ENCODE peak calls at places on chromosome 6, in ten cellular contexts. C is spleen, F is uterus, J is endothelial cell of umbilical vein, Z is tibial nerve, S is heart right ventricle, Y is psoas muscle, B is H1, P is heart left ventricle, A is body of pancreas. M is an unnamed sample.
A peak's percentile ranks its signal among the peaks of the same experiment; 100 is the strongest.

GRCh38 chr6:93581371-93581770 is 162.0 kb upstream of the EPHA7 start:
- DNase-seq in B (no peak), Z (no peak), F (no peak), C (no peak), P (no peak), S (no peak), J (no peak), Y (no peak), A (no peak), M (no peak)

GRCh38 chr6:118283759-118284158 is 264.3 kb upstream of the PLN start:
- DNase-seq in J (peak; percentile 64), A (peak; percentile 71), Z (peak; percentile 68), Y (no peak), B (no peak), F (peak; percentile 28), C (no peak), S (peak; percentile 73), P (peak; percentile 50), M (peak; percentile 62)

GRCh38 chr6:137536104-137536773 is 42.0 kb upstream of the OLIG3 start:
- DNase-seq in P (no peak), S (no peak), F (no peak), J (no peak), Z (no peak), B (no peak), A (no peak), C (no peak), Y (no peak), M (no peak)

GRCh38 chr6:101640131-101640530 is 246.6 kb downstream of the GRIK2 start:
- DNase-seq in S (no peak), J (no peak), Z (no peak), B (no peak), C (no peak), A (no peak), F (no peak), P (no peak), Y (no peak), M (no peak)

GRCh38 chr6:29908341-29908662 is 34.0 kb upstream of the HLA-A start:
- DNase-seq in J (no peak), C (no peak), P (no peak), S (no peak), B (no peak), Y (no peak), F (no peak), A (no peak), Z (no peak), M (no peak)

GRCh38 chr6:158789115-158789917 is 29.9 kb downstream of the EZR start:
- DNase-seq in F (no peak), A (no peak), Y (no peak), C (no peak), P (no peak), Z (no peak), J (no peak), B (no peak), S (no peak), M (no peak)

GRCh38 chr6:106692112-106692822 is 62.9 kb downstream of the QRSL1 start:
- DNase-seq in Y (no peak), A (peak; percentile 88), Z (no peak), F (no peak), C (no peak), B (no peak), P (no peak), J (peak; percentile 33), S (no peak), M (no peak)

GRCh38 chr6:105886066-105886811 is 199.9 kb upstream of the PRDM1 start:
- DNase-seq in P (no peak), Y (no peak), Z (no peak), S (no peak), J (no peak), F (no peak), C (no peak), B (no peak), A (peak; percentile 45), M (no peak)

GRCh38 chr6:15419493-15419892 is 173.6 kb downstream of the JARID2 start:
- DNase-seq in A (no peak), Y (no peak), P (no peak), Z (no peak), S (no peak), J (no peak), F (no peak), C (no peak), B (no peak), M (no peak)

GRCh38 chr6:15425947-15426346 is 180.1 kb downstream of the JARID2 start:
- DNase-seq in B (no peak), F (no peak), P (no peak), Z (no peak), C (no peak), Y (no peak), J (no peak), A (no peak), S (no peak), M (no peak)

GRCh38 chr6:15420959-15421438 is 175.1 kb downstream of the JARID2 start:
- DNase-seq in J (no peak), S (peak; percentile 20), Z (no peak), F (no peak), P (no peak), Y (no peak), C (no peak), B (no peak), A (no peak), M (no peak)

GRCh38 chr6:15423286-15423957 is 177.6 kb downstream of the JARID2 start:
- DNase-seq in A (no peak), C (no peak), B (no peak), S (no peak), J (no peak), P (no peak), Z (no peak), Y (no peak), F (no peak), M (no peak)

DNA sequence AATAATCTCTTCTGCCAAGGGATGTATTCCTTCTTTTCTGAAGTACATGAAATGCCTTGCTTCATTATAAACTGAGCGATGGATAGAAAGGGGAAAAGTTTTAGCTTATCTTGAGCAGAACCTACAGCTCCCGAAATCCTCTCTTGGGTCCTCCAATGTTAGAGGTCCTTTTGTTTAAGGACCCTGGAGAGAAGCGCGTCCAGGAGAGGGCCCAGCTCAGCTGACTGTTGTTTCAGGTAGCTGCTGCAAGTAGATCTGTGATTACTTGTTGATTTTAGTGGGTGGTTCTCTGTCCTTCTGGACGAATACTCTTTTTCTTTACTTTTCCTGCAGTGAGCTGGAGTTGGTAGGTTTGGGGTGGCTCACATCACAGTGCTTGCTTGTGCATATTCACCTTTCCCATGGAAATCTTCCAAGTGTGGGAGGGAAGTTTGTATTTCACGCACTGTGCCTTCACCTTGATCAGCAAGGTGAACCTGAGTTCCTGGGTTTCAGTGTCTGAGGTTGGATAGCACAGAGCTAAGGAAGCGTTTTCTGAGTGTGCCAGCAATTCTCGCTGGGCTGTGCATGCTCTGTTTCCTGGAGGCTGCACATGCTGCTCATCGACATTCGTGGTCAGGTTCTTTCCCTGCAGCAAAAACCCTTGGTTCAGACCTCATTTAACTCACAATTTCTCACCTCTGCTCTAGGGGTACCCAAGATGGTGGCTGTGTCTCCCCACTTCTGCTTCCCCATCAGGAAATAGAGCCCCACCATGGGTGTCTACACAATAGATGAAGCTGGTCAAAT is 176.3 kb downstream of the JARID2 start:
- DNase-seq in Y (no peak), B (no peak), F (no peak), J (no peak), S (no peak), C (no peak), Z (no peak), P (no peak), A (no peak), M (no peak)
- H3K4me1 ChIP-seq in Y (peaks cover 40% of the 10 kb centered on the region), B (peaks cover 26% of the 10 kb centered on the region), F (no peaks in the 10 kb centered on the region), J (no peaks in the 10 kb centered on the region), S (peaks cover 51% of the 10 kb centered on the region), C (peaks cover 52% of the 10 kb centered on the region), Z (peaks cover 16% of the 10 kb centered on the region), P (peaks cover 31% of the 10 kb centered on the region), A (no peaks in the 10 kb centered on the region), M (peaks cover 2% of the 10 kb centered on the region)

GRCh38 chr6:1581120-1581991 is 28.4 kb upstream of the FOXC1 start:
- DNase-seq in A (no peak), F (no peak), Y (no peak), S (no peak), J (no peak), B (peak; percentile 22), C (no peak), P (no peak), Z (no peak), M (no peak)

GRCh38 chr6:1585669-1586049 is 24.1 kb upstream of the FOXC1 start:
- DNase-seq in Z (no peak), P (no peak), Y (no peak), C (no peak), J (no peak), S (no peak), F (no peak), A (no peak), B (peak; percentile 42), M (no peak)

GRCh38 chr6:1584996-1585668 is 24.6 kb upstream of the FOXC1 start:
- DNase-seq in F (no peak), B (peak; percentile 4), J (no peak), A (no peak), P (no peak), S (no peak), Y (no peak), Z (no peak), C (no peak), M (no peak)

GRCh38 chr6:1586256-1586655 is 23.5 kb upstream of the FOXC1 start:
- DNase-seq in C (no peak), F (no peak), Y (no peak), A (no peak), S (no peak), P (no peak), Z (no peak), J (no peak), B (peak; percentile 20), M (no peak)

DNA sequence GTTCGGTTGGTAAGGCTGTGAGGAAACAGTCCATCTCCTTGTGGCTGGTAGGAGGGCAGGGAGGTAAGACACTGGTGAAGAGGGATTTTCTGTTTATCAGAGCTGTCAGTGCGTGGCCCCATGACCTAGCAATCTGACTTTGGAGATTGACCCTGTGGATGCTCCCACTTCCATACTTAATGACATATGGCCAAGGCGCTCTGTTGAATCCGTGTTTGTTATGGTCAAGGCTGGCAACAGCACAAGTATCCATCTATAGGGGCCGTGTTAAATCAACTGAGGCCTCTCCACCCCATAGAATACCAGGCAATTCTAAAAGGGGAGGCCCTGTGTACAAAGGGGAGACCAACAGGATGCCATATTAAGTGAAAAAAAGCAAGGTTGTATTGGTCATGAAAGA is 25.6 kb upstream of the FOXC1 start:
- DNase-seq in J (no peak), F (no peak), C (no peak), Y (no peak), P (no peak), S (no peak), B (no peak), A (no peak), Z (no peak), M (no peak)
- TF ChIP-seq CTCF in J (no peak), F (no peak), C (no peak), Y (no peak), P (no peak), S (no peak), B (no peak), A (no peak), Z (no peak), M (no peak)

GRCh38 chr6:20870493-20870892 is 336.2 kb downstream of the CDKAL1 start:
- DNase-seq in C (no peak), S (no peak), P (no peak), Y (no peak), J (peak; percentile 74), Z (no peak), A (no peak), F (no peak), B (no peak), M (no peak)

GRCh38 chr6:20868397-20869185 is 334.3 kb downstream of the CDKAL1 start:
- DNase-seq in Z (no peak), S (no peak), Y (no peak), C (no peak), J (no peak), B (no peak), F (no peak), A (peak; percentile 68), P (no peak), M (peak; percentile 57)

GRCh38 chr6:20861479-20861878 is 327.2 kb downstream of the CDKAL1 start:
- DNase-seq in Z (no peak), P (no peak), S (no peak), J (no peak), F (no peak), B (no peak), A (no peak), C (no peak), Y (no peak), M (no peak)

GRCh38 chr6:20866940-20867630 is 332.8 kb downstream of the CDKAL1 start:
- DNase-seq in C (no peak), Y (no peak), A (no peak), S (no peak), J (no peak), Z (no peak), F (no peak), B (no peak), P (no peak), M (no peak)

DNA sequence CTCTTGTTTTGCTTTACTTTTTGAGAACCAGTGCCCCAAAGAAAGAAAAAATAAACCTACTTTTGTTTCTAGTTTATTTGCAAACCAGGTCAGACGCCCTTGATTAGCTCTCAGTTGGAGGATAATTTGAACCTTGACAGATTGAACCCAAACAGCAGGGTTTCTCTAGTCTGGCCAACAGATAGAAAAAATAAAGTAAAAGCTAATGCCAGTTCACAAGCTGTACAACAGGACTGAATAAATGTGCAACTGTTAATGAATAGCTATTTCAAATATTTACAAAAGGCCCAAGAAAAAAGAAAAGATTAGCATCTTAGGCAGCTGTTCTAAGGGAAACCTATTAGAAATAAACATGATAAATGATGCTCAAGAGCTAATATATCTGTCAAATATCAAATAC is 331.8 kb downstream of the CDKAL1 start:
- DNase-seq in B (no peak), J (no peak), A (no peak), Z (no peak), F (no peak), Y (no peak), P (no peak), C (no peak), S (no peak), M (no peak)
- H3K27ac ChIP-seq in B (no peak overlapping the region), J (no peak overlapping the region), A (no peak overlapping the region), Z (no peak overlapping the region), F (no peak overlapping the region), Y (no peak overlapping the region), P (no peak overlapping the region), C (no peak overlapping the region), S (no peak overlapping the region), M (no peak overlapping the region)

DNA sequence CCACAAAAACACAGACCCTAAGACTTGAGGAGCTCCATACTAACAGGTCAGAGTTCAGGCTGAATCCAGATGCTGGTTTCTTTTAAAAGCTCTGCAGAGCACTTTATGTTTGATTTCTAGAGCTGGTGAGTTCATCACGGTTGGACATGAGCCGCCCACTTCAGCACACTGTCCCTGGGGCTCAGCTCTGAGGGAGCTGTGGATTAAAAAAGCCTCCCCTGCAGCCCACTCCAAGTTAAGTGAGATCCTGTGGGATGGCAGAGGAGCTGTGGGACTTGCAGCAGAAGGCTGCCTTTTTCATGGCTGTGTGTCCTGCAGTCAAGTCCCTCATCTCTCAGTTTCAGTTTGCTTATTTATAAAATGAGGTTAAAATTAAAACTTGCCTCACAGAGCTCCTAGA is 110.5 kb downstream of the FOXO3 start:
- DNase-seq in P (no peak), Y (no peak), J (no peak), F (no peak), S (no peak), A (no peak), B (no peak), Z (no peak), C (no peak), M (no peak)
- H3K4me1 ChIP-seq in P (peaks cover 93% of the 10 kb centered on the region), Y (peaks cover 100% of the 10 kb centered on the region), J (peaks cover 11% of the 10 kb centered on the region), F (peaks cover 14% of the 10 kb centered on the region), S (peaks cover 86% of the 10 kb centered on the region), A (peaks cover 96% of the 10 kb centered on the region), B (peaks cover 19% of the 10 kb centered on the region), Z (peaks cover 81% of the 10 kb centered on the region), C (peaks cover 66% of the 10 kb centered on the region), M (peaks cover 28% of the 10 kb centered on the region)

M was measured in ovary.